ENCODE peak calls at places on chromosomes 2 and 18, in five cellular contexts. One of them, this sample, is unnamed.
A peak's percentile ranks its signal among the peaks of the same experiment; 100 is the strongest.

GRCh38 chr2:38535745-38536506 is 66.8 kb downstream of the HNRNPLL start:
- DNase-seq in thoracic aorta: no peak
- DNase-seq in cardiac fibroblast: peak; percentile 68
- DNase-seq in uterus: peak; percentile 86
- DNase-seq in spleen: peak; percentile 96
- DNase-seq in this sample: peak; percentile 70

GRCh38 chr2:64440831-64441230 is 13.1 kb upstream of the LGALSL start:
- DNase-seq in spleen: no peak
- DNase-seq in uterus: no peak
- DNase-seq in cardiac fibroblast: no peak
- DNase-seq in thoracic aorta: no peak
- DNase-seq in this sample: no peak

GRCh38 chr2:149160701-149161217 is 122.3 kb downstream of the LYPD6B start:
- DNase-seq in spleen: no peak
- DNase-seq in cardiac fibroblast: no peak
- DNase-seq in thoracic aorta: no peak
- DNase-seq in uterus: no peak
- DNase-seq in this sample: no peak

GRCh38 chr2:43758738-43759137 is 15.1 kb upstream of the DYNC2LI1 start:
- DNase-seq in cardiac fibroblast: peak; percentile 87
- DNase-seq in thoracic aorta: no peak
- DNase-seq in uterus: no peak
- DNase-seq in spleen: no peak
- DNase-seq in this sample: peak; percentile 4

GRCh38 chr18:59056706-59057492 is 82.8 kb upstream of the SEC11C start:
- DNase-seq in spleen: peak; percentile 90
- DNase-seq in cardiac fibroblast: peak; percentile 86
- DNase-seq in thoracic aorta: no peak
- DNase-seq in uterus: peak; percentile 69
- DNase-seq in this sample: peak; percentile 51

GRCh38 chr18:13137939-13138821 is 80.4 kb upstream of the LDLRAD4 start:
- DNase-seq in cardiac fibroblast: peak; percentile 66
- DNase-seq in thoracic aorta: no peak
- DNase-seq in uterus: peak; percentile 79
- DNase-seq in spleen: peak; percentile 87
- DNase-seq in this sample: no peak

GRCh38 chr18:76958692-76959341 is 136.5 kb downstream of the ZNF236 start:
- DNase-seq in uterus: no peak
- DNase-seq in thoracic aorta: no peak
- DNase-seq in cardiac fibroblast: peak; percentile 15
- DNase-seq in spleen: no peak
- DNase-seq in this sample: no peak

GRCh38 chr2:10824191-10824590 is 11.6 kb upstream of the PDIA6 start:
- DNase-seq in uterus: no peak
- DNase-seq in cardiac fibroblast: no peak
- DNase-seq in thoracic aorta: no peak
- DNase-seq in spleen: no peak
- DNase-seq in this sample: no peak

GRCh38 chr2:208065476-208065875 is 40.1 kb upstream of the PLEKHM3 start:
- DNase-seq in thoracic aorta: no peak
- DNase-seq in spleen: no peak
- DNase-seq in cardiac fibroblast: no peak
- DNase-seq in uterus: no peak
- DNase-seq in this sample: peak; percentile 48

GRCh38 chr2:168181825-168182224 is 65.6 kb downstream of the STK39 start:
- DNase-seq in spleen: no peak
- DNase-seq in thoracic aorta: no peak
- DNase-seq in cardiac fibroblast: no peak
- DNase-seq in uterus: no peak
- DNase-seq in this sample: no peak

GRCh38 chr2:142629193-142629592 is 248.3 kb upstream of the KYNU start:
- DNase-seq in spleen: no peak
- DNase-seq in uterus: no peak
- DNase-seq in thoracic aorta: no peak
- DNase-seq in cardiac fibroblast: no peak
- DNase-seq in this sample: no peak

GRCh38 chr2:231331533-231331932 is 64.0 kb upstream of the B3GNT7 start:
- DNase-seq in cardiac fibroblast: no peak
- DNase-seq in uterus: no peak
- DNase-seq in thoracic aorta: no peak
- DNase-seq in spleen: no peak
- DNase-seq in this sample: no peak

GRCh38 chr2:12684471-12684936 is 32.2 kb upstream of the TRIB2 start:
- DNase-seq in uterus: peak; percentile 36
- DNase-seq in cardiac fibroblast: peak; percentile 70
- DNase-seq in spleen: no peak
- DNase-seq in thoracic aorta: no peak
- DNase-seq in this sample: no peak

GRCh38 chr18:48767090-48767670 is 183.6 kb downstream of the SMAD7 start:
- DNase-seq in uterus: no peak
- DNase-seq in cardiac fibroblast: no peak
- DNase-seq in spleen: peak; percentile 23
- DNase-seq in thoracic aorta: no peak
- DNase-seq in this sample: no peak

GRCh38 chr2:120578576-120579352 is 156.9 kb upstream of the GLI2 start:
- DNase-seq in spleen: no peak
- DNase-seq in thoracic aorta: no peak
- DNase-seq in cardiac fibroblast: no peak
- DNase-seq in uterus: no peak
- DNase-seq in this sample: no peak

GRCh38 chr2:120577896-120578295 is 157.8 kb upstream of the GLI2 start:
- DNase-seq in uterus: no peak
- DNase-seq in spleen: no peak
- DNase-seq in thoracic aorta: no peak
- DNase-seq in cardiac fibroblast: no peak
- DNase-seq in this sample: no peak

GRCh38 chr2:120574620-120575019 is 161.0 kb upstream of the GLI2 start:
- DNase-seq in cardiac fibroblast: no peak
- DNase-seq in uterus: no peak
- DNase-seq in thoracic aorta: no peak
- DNase-seq in spleen: no peak
- DNase-seq in this sample: peak; percentile 50

GRCh38 chr2:120575966-120576365 is 159.7 kb upstream of the GLI2 start:
- DNase-seq in spleen: no peak
- DNase-seq in uterus: no peak
- DNase-seq in thoracic aorta: no peak
- DNase-seq in cardiac fibroblast: no peak
- DNase-seq in this sample: no peak

DNA sequence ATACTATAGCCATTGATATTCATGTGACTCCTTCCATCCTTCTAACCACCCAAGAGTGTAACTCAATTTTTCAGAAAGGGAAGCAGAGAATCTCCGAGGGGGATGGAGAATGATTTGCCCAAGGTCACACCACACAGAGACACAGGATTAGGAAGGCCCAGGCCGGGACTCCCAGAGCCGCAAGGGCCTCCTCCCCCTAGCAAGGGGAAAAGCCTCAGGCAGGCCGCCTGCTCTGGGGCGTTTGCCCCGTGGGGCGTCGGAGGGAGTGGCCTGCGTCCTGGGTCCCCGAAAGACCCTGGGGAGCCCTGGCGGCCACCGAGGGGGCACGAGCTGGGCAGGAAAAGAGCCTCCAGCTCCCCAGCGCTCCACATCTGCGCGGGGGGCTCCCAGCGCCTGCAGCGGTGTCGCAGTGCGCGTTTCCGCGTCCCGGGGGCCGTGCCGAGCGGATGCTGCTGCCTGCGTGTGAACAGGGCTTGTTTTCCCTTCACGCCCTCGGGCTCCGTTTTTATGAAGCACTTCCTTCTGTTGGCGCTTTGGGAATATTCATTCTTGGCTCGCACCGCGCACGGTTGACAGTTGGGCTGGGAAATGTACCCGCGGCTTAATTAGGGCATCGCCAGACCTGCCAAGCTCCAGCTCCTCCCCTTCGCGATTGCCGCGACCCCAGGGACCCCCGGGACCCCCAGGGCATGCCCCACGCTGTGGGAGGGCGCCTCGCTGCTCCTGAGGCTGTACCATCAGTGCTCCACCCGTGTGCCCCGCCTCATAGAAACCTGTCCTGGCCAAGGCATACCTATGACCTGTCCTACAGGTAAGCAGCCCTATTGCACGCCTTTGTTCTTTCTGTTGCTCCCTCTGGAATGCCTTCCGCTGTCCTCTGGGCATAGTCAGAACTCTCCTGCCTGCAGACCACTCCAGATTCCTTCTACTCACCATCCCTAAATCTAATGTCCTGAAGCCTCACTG is 158.9 kb upstream of the GLI2 start:
- DNase-seq in thoracic aorta: no peak
- DNase-seq in cardiac fibroblast: peak; percentile 34
- DNase-seq in uterus: no peak
- DNase-seq in spleen: no peak
- DNase-seq in this sample: no peak
- H3K4me3 ChIP-seq in thoracic aorta: peak overlapping the region; percentile 62
- H3K4me3 ChIP-seq in cardiac fibroblast: peak overlapping the region; percentile 24
- H3K4me3 ChIP-seq in uterus: peak overlapping the region; percentile 20
- H3K4me3 ChIP-seq in spleen: no peak overlapping the region
- H3K4me3 ChIP-seq in this sample: no peak overlapping the region

DNA sequence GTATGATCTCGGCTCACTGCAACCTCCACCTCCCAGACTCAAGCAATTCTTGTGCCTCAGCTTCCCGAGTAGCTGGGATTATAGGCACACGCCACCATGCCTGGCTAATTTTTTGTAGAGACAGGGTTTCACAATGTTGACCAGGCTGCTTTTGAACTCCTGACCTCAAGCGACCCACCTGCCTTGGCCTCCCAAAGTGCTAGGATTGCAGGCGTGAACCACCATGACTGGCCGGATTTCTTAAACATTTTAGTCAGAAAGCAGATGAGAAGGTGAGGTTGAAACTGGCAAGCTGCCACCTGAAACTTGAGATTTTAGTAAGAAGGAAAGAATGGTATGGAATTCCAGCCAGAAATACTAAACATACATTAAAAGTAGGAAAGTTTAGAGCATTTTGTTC is 31.9 kb downstream of the KLHL23 start:
- DNase-seq in thoracic aorta: no peak
- DNase-seq in cardiac fibroblast: peak; percentile 51
- DNase-seq in spleen: no peak
- DNase-seq in uterus: no peak
- DNase-seq in this sample: peak; percentile 15
- H3K4me3 ChIP-seq in thoracic aorta: no peak overlapping the region
- H3K4me3 ChIP-seq in cardiac fibroblast: no peak overlapping the region
- H3K4me3 ChIP-seq in spleen: no peak overlapping the region
- H3K4me3 ChIP-seq in uterus: no peak overlapping the region
- H3K4me3 ChIP-seq in this sample: no peak overlapping the region

GRCh38 chr2:6524678-6525367 is 340.9 kb downstream of the CMPK2 start:
- DNase-seq in cardiac fibroblast: no peak
- DNase-seq in uterus: no peak
- DNase-seq in thoracic aorta: no peak
- DNase-seq in spleen: no peak
- DNase-seq in this sample: no peak

GRCh38 chr2:6523476-6523875 is 342.2 kb downstream of the CMPK2 start:
- DNase-seq in thoracic aorta: no peak
- DNase-seq in spleen: no peak
- DNase-seq in cardiac fibroblast: no peak
- DNase-seq in uterus: no peak
- DNase-seq in this sample: no peak

GRCh38 chr2:6525371-6525770 is 340.3 kb downstream of the CMPK2 start:
- DNase-seq in uterus: no peak
- DNase-seq in cardiac fibroblast: no peak
- DNase-seq in spleen: no peak
- DNase-seq in thoracic aorta: no peak
- DNase-seq in this sample: no peak

GRCh38 chr2:6531304-6531703 is 334.4 kb downstream of the CMPK2 start:
- DNase-seq in thoracic aorta: no peak
- DNase-seq in spleen: no peak
- DNase-seq in cardiac fibroblast: no peak
- DNase-seq in uterus: no peak
- DNase-seq in this sample: no peak

GRCh38 chr2:6526093-6526824 is 339.4 kb downstream of the CMPK2 start:
- DNase-seq in cardiac fibroblast: no peak
- DNase-seq in spleen: no peak
- DNase-seq in thoracic aorta: no peak
- DNase-seq in uterus: no peak
- DNase-seq in this sample: no peak
- H3K4me3 ChIP-seq in cardiac fibroblast: no peak overlapping the region
- H3K4me3 ChIP-seq in spleen: no peak overlapping the region
- H3K4me3 ChIP-seq in thoracic aorta: no peak overlapping the region
- H3K4me3 ChIP-seq in uterus: no peak overlapping the region
- H3K4me3 ChIP-seq in this sample: no peak overlapping the region

GRCh38 chr2:71901466-71901865 is 246.2 kb downstream of the CYP26B1 start:
- DNase-seq in uterus: no peak
- DNase-seq in cardiac fibroblast: no peak
- DNase-seq in thoracic aorta: no peak
- DNase-seq in spleen: no peak
- DNase-seq in this sample: no peak
- H3K4me3 ChIP-seq in uterus: no peak overlapping the region
- H3K4me3 ChIP-seq in cardiac fibroblast: no peak overlapping the region
- H3K4me3 ChIP-seq in thoracic aorta: no peak overlapping the region
- H3K4me3 ChIP-seq in spleen: no peak overlapping the region
- H3K4me3 ChIP-seq in this sample: no peak overlapping the region

DNA sequence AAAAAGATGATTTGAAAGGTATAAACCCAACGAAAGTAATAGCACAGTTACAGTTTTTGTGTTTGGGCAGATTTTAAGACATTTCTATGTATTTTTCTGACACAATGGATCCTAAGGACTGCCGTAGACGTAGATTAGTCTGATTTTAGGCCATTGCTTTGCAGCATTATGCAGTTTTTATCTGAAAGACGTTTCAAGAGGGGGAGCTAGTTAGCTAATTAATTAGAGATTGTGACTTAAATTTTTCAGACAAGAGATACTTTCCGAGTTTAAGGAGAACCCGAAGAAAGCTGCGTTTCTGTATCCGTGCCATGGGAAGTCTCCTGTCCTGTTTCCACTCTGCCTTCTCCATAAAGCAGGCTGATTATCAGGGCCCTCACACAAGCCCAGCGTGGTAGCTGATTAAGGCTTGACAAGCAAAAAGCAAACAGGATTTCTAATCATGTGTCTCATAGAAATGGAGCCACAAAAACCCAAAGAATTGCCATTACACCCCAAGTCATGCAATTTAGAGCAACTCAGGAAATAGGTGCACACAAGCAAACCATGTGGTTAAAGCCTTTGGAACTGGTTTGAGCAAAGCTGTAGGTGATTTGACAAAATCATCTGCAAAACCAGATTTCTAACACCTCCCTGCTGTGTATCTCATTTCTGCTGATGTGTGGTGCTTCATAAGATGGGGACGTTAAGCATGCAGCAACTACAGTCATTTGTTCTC is 808.1 kb downstream of the RNF144A start:
- DNase-seq in uterus: no peak
- DNase-seq in thoracic aorta: no peak
- DNase-seq in cardiac fibroblast: peak; percentile 27
- DNase-seq in spleen: no peak
- DNase-seq in this sample: no peak
- H3K4me3 ChIP-seq in uterus: no peak overlapping the region
- H3K4me3 ChIP-seq in thoracic aorta: no peak overlapping the region
- H3K4me3 ChIP-seq in cardiac fibroblast: no peak overlapping the region
- H3K4me3 ChIP-seq in spleen: peak overlapping the region; percentile 22
- H3K4me3 ChIP-seq in this sample: no peak overlapping the region

GRCh38 chr2:121363632-121364420 is 78.8 kb upstream of the TFCP2L1 start:
- DNase-seq in thoracic aorta: peak; percentile 46
- DNase-seq in spleen: no peak
- DNase-seq in uterus: no peak
- DNase-seq in cardiac fibroblast: peak; percentile 88
- DNase-seq in this sample: peak; percentile 90
- H3K4me3 ChIP-seq in thoracic aorta: no peak overlapping the region
- H3K4me3 ChIP-seq in spleen: no peak overlapping the region
- H3K4me3 ChIP-seq in uterus: no peak overlapping the region
- H3K4me3 ChIP-seq in cardiac fibroblast: no peak overlapping the region
- H3K4me3 ChIP-seq in this sample: no peak overlapping the region

GRCh38 chr2:54336977-54337255 is 80.9 kb upstream of the TSPYL6 start:
- DNase-seq in cardiac fibroblast: no peak
- DNase-seq in spleen: no peak
- DNase-seq in uterus: no peak
- DNase-seq in thoracic aorta: no peak
- DNase-seq in this sample: no peak
- H3K4me3 ChIP-seq in cardiac fibroblast: no peak overlapping the region
- H3K4me3 ChIP-seq in spleen: no peak overlapping the region
- H3K4me3 ChIP-seq in uterus: no peak overlapping the region
- H3K4me3 ChIP-seq in thoracic aorta: no peak overlapping the region
- H3K4me3 ChIP-seq in this sample: no peak overlapping the region

GRCh38 chr2:20917287-20917660 is 94.4 kb upstream of the LDAH start:
- DNase-seq in thoracic aorta: no peak
- DNase-seq in spleen: no peak
- DNase-seq in uterus: no peak
- DNase-seq in cardiac fibroblast: no peak
- DNase-seq in this sample: no peak
- H3K4me3 ChIP-seq in thoracic aorta: peak overlapping the region; percentile 3
- H3K4me3 ChIP-seq in spleen: no peak overlapping the region
- H3K4me3 ChIP-seq in uterus: no peak overlapping the region
- H3K4me3 ChIP-seq in cardiac fibroblast: no peak overlapping the region
- H3K4me3 ChIP-seq in this sample: no peak overlapping the region

This sample was measured in MG63.